ENCODE peak calls at places on chromosomes 5 and 9, in seven cellular contexts. One of them, this sample, is unnamed.
A peak's percentile ranks its signal among the peaks of the same experiment; 100 is the strongest.

GRCh38 chr5:110536120-110537115 is 190.1 kb downstream of the TMEM232 start:
- DNase-seq in pancreas: no peak
- DNase-seq in ELR: no peak
- DNase-seq in activated T-helper 9 cell treated with anti-CD3 and anti-CD28 coated beads, Interleukin-2, amount 50 U/mL, for 16 hours: no peak
- DNase-seq in NCI-H345: no peak
- DNase-seq in AG09319: peak; percentile 2
- DNase-seq in AG08396: no peak
- DNase-seq in this sample: no peak

GRCh38 chr5:143708672-143709071 is 103.3 kb upstream of the HMHB1 start:
- DNase-seq in pancreas: no peak
- DNase-seq in AG09319: no peak
- DNase-seq in ELR: no peak
- DNase-seq in activated T-helper 9 cell treated with anti-CD3 and anti-CD28 coated beads, Interleukin-2, amount 50 U/mL, for 16 hours: no peak
- DNase-seq in NCI-H345: no peak
- DNase-seq in AG08396: no peak
- DNase-seq in this sample: no peak

GRCh38 chr5:53871772-53872171 is 311.3 kb downstream of the NDUFS4 start:
- DNase-seq in activated T-helper 9 cell treated with anti-CD3 and anti-CD28 coated beads, Interleukin-2, amount 50 U/mL, for 16 hours: no peak
- DNase-seq in pancreas: no peak
- DNase-seq in AG09319: no peak
- DNase-seq in AG08396: no peak
- DNase-seq in NCI-H345: no peak
- DNase-seq in ELR: no peak
- DNase-seq in this sample: no peak

GRCh38 chr9:23801523-23801922 is 24.5 kb downstream of the ELAVL2 start:
- DNase-seq in pancreas: no peak
- DNase-seq in AG08396: no peak
- DNase-seq in activated T-helper 9 cell treated with anti-CD3 and anti-CD28 coated beads, Interleukin-2, amount 50 U/mL, for 16 hours: no peak
- DNase-seq in ELR: no peak
- DNase-seq in AG09319: no peak
- DNase-seq in NCI-H345: no peak
- DNase-seq in this sample: no peak

GRCh38 chr5:177545487-177546261 is 8.7 kb downstream of the FAM193B start:
- DNase-seq in NCI-H345: no peak
- DNase-seq in ELR: peak; percentile 60
- DNase-seq in activated T-helper 9 cell treated with anti-CD3 and anti-CD28 coated beads, Interleukin-2, amount 50 U/mL, for 16 hours: no peak
- DNase-seq in AG09319: peak; percentile 87
- DNase-seq in AG08396: peak; percentile 53
- DNase-seq in pancreas: no peak
- DNase-seq in this sample: peak; percentile 17

GRCh38 chr5:98524796-98525195 is 248.7 kb upstream of the RGMB start:
- DNase-seq in AG08396: no peak
- DNase-seq in pancreas: no peak
- DNase-seq in activated T-helper 9 cell treated with anti-CD3 and anti-CD28 coated beads, Interleukin-2, amount 50 U/mL, for 16 hours: no peak
- DNase-seq in NCI-H345: no peak
- DNase-seq in ELR: no peak
- DNase-seq in AG09319: no peak
- DNase-seq in this sample: no peak

GRCh38 chr9:115192835-115193234 is 74.9 kb upstream of the TNC start:
- DNase-seq in AG09319: no peak
- DNase-seq in AG08396: no peak
- DNase-seq in pancreas: no peak
- DNase-seq in ELR: no peak
- DNase-seq in activated T-helper 9 cell treated with anti-CD3 and anti-CD28 coated beads, Interleukin-2, amount 50 U/mL, for 16 hours: no peak
- DNase-seq in NCI-H345: no peak
- DNase-seq in this sample: no peak

GRCh38 chr5:180988011-180988410 is 635 bp upstream of the BTNL3 start:
- DNase-seq in pancreas: no peak
- DNase-seq in activated T-helper 9 cell treated with anti-CD3 and anti-CD28 coated beads, Interleukin-2, amount 50 U/mL, for 16 hours: no peak
- DNase-seq in NCI-H345: no peak
- DNase-seq in AG09319: no peak
- DNase-seq in AG08396: no peak
- DNase-seq in ELR: no peak
- DNase-seq in this sample: no peak

GRCh38 chr9:37363124-37363523 is 59.4 kb upstream of the GRHPR start:
- DNase-seq in ELR: no peak
- DNase-seq in NCI-H345: no peak
- DNase-seq in AG08396: no peak
- DNase-seq in AG09319: no peak
- DNase-seq in activated T-helper 9 cell treated with anti-CD3 and anti-CD28 coated beads, Interleukin-2, amount 50 U/mL, for 16 hours: no peak
- DNase-seq in pancreas: no peak
- DNase-seq in this sample: no peak

GRCh38 chr5:159043551-159043950 is 56.2 kb downstream of the EBF1 start:
- DNase-seq in NCI-H345: no peak
- DNase-seq in activated T-helper 9 cell treated with anti-CD3 and anti-CD28 coated beads, Interleukin-2, amount 50 U/mL, for 16 hours: no peak
- DNase-seq in AG09319: no peak
- DNase-seq in ELR: no peak
- DNase-seq in pancreas: no peak
- DNase-seq in AG08396: no peak
- DNase-seq in this sample: no peak

GRCh38 chr5:8522635-8523034 is 653.7 kb downstream of the MTRR start:
- DNase-seq in AG09319: no peak
- DNase-seq in pancreas: no peak
- DNase-seq in activated T-helper 9 cell treated with anti-CD3 and anti-CD28 coated beads, Interleukin-2, amount 50 U/mL, for 16 hours: no peak
- DNase-seq in AG08396: no peak
- DNase-seq in NCI-H345: no peak
- DNase-seq in ELR: no peak
- DNase-seq in this sample: no peak

GRCh38 chr5:310516-310915 is 11.0 kb upstream of the AHRR start:
- DNase-seq in NCI-H345: no peak
- DNase-seq in ELR: no peak
- DNase-seq in pancreas: no peak
- DNase-seq in AG09319: no peak
- DNase-seq in AG08396: no peak
- DNase-seq in activated T-helper 9 cell treated with anti-CD3 and anti-CD28 coated beads, Interleukin-2, amount 50 U/mL, for 16 hours: no peak
- DNase-seq in this sample: no peak

GRCh38 chr5:60210810-60211209 is 317.3 kb upstream of the PDE4D start:
- DNase-seq in NCI-H345: no peak
- DNase-seq in ELR: no peak
- DNase-seq in AG08396: no peak
- DNase-seq in AG09319: no peak
- DNase-seq in pancreas: no peak
- DNase-seq in activated T-helper 9 cell treated with anti-CD3 and anti-CD28 coated beads, Interleukin-2, amount 50 U/mL, for 16 hours: no peak
- DNase-seq in this sample: no peak

GRCh38 chr5:15933481-15934207 is 245.9 kb downstream of the MARCHF11 start:
- DNase-seq in AG09319: no peak
- DNase-seq in ELR: no peak
- DNase-seq in NCI-H345: no peak
- DNase-seq in AG08396: no peak
- DNase-seq in activated T-helper 9 cell treated with anti-CD3 and anti-CD28 coated beads, Interleukin-2, amount 50 U/mL, for 16 hours: no peak
- DNase-seq in pancreas: no peak
- DNase-seq in this sample: no peak

GRCh38 chr9:116984111-116984510 is 297.0 kb downstream of the TRIM32 start:
- DNase-seq in pancreas: no peak
- DNase-seq in activated T-helper 9 cell treated with anti-CD3 and anti-CD28 coated beads, Interleukin-2, amount 50 U/mL, for 16 hours: no peak
- DNase-seq in NCI-H345: no peak
- DNase-seq in AG08396: no peak
- DNase-seq in ELR: no peak
- DNase-seq in AG09319: no peak
- DNase-seq in this sample: no peak

GRCh38 chr5:52837068-52837467 is 49.4 kb downstream of the ITGA1 start:
- DNase-seq in NCI-H345: no peak
- DNase-seq in AG09319: no peak
- DNase-seq in AG08396: no peak
- DNase-seq in activated T-helper 9 cell treated with anti-CD3 and anti-CD28 coated beads, Interleukin-2, amount 50 U/mL, for 16 hours: no peak
- DNase-seq in pancreas: no peak
- DNase-seq in ELR: no peak
- DNase-seq in this sample: no peak

GRCh38 chr9:91949946-91950664 is at the start of gene ROR2:
- DNase-seq in pancreas: peak; percentile 32
- DNase-seq in activated T-helper 9 cell treated with anti-CD3 and anti-CD28 coated beads, Interleukin-2, amount 50 U/mL, for 16 hours: peak; percentile 22
- DNase-seq in AG08396: peak; percentile 73
- DNase-seq in ELR: peak; percentile 54
- DNase-seq in AG09319: no peak
- DNase-seq in NCI-H345: peak; percentile 74
- DNase-seq in this sample: no peak

GRCh38 chr5:154368041-154368800 is 77.6 kb upstream of the SAP30L start:
- DNase-seq in AG09319: peak; percentile 79
- DNase-seq in AG08396: peak; percentile 83
- DNase-seq in ELR: peak; percentile 93
- DNase-seq in NCI-H345: no peak
- DNase-seq in pancreas: no peak
- DNase-seq in activated T-helper 9 cell treated with anti-CD3 and anti-CD28 coated beads, Interleukin-2, amount 50 U/mL, for 16 hours: no peak
- DNase-seq in this sample: peak; percentile 91

This sample was measured in HFFc6.